ENCODE peak calls at places on chromosome 16, in seven cellular contexts. V is IMR-90, I is H1, W is neuronal stem cell, A is H9, M is trophoblast cell, G is mesenchymal stem cell. N is an unnamed sample.

GRCh38 chr16:69176033-69176780 is 10.8 kb upstream of the SNTB2 start:
- DNase-seq in V (peak), I (no peak), W (no peak), A (no peak), M (no peak), G (peak), N (no peak)

GRCh38 chr16:12903325-12904040 is 2.1 kb downstream of the SHISA9 start:
- DNase-seq in V (no peak), I (no peak), W (no peak), A (no peak), M (no peak), G (no peak), N (peak)

GRCh38 chr16:3274490-3274889 is 8.8 kb upstream of the ZNF263 start:
- DNase-seq in V (peak), I (no peak), W (no peak), A (no peak), M (no peak), G (no peak), N (no peak)

GRCh38 chr16:4859190-4859899 is 12.1 kb downstream of the UBN1 start:
- DNase-seq in V (no peak), I (no peak), W (no peak), A (no peak), M (no peak), G (no peak), N (no peak)

GRCh38 chr16:4683255-4684029 is 9.9 kb upstream of the NUDT16L1 start:
- DNase-seq in V (no peak), I (no peak), W (no peak), A (no peak), M (no peak), G (no peak), N (no peak)

GRCh38 chr16:22035094-22035675 is 27.3 kb downstream of the MOSMO start:
- DNase-seq in V (no peak), I (no peak), W (no peak), A (no peak), M (no peak), G (no peak), N (peak)

GRCh38 chr16:66717776-66718175 is 21.2 kb upstream of the CMTM4 start:
- DNase-seq in V (no peak), I (no peak), W (no peak), A (no peak), M (peak), G (no peak), N (peak)

GRCh38 chr16:84229421-84229820 is 10.4 kb downstream of the KCNG4 start:
- DNase-seq in V (no peak), I (no peak), W (no peak), A (no peak), M (no peak), G (no peak), N (no peak)

GRCh38 chr16:50530277-50531236 is 17.6 kb upstream of the NKD1 start:
- DNase-seq in V (no peak), I (no peak), W (no peak), A (peak), M (peak), G (no peak), N (no peak)

GRCh38 chr16:82345318-82345717 is 175.3 kb upstream of the MPHOSPH6 start:
- DNase-seq in V (no peak), I (no peak), W (no peak), A (no peak), M (no peak), G (no peak), N (no peak)

GRCh38 chr16:13296206-13296605 is 394.8 kb downstream of the SHISA9 start:
- DNase-seq in V (no peak), I (no peak), W (no peak), A (no peak), M (no peak), G (no peak), N (no peak)

GRCh38 chr16:69397821-69398521 is 12.2 kb upstream of the TERF2 start:
- DNase-seq in V (peak), I (no peak), W (no peak), A (peak), M (peak), G (peak), N (peak)

GRCh38 chr16:4487955-4488481 is 11.8 kb downstream of the HMOX2 start:
- DNase-seq in V (peak), I (no peak), W (no peak), A (no peak), M (no peak), G (peak), N (no peak)

GRCh38 chr16:25014500-25015147 is 545 bp downstream of the ARHGAP17 start:
- DNase-seq in V (peak), I (no peak), W (peak), A (peak), M (peak), G (peak), N (peak)

GRCh38 chr16:84555418-84556196 is 51.1 kb upstream of the MEAK7 start:
- DNase-seq in V (no peak), I (no peak), W (no peak), A (no peak), M (peak), G (no peak), N (no peak)

GRCh38 chr16:1794221-1794871 is 841 bp upstream of the IGFALS start:
- DNase-seq in V (no peak), I (no peak), W (no peak), A (peak), M (no peak), G (no peak), N (no peak)

GRCh38 chr16:82730901-82731300 is 104.1 kb downstream of the CDH13 start:
- DNase-seq in V (no peak), I (no peak), W (no peak), A (no peak), M (no peak), G (no peak), N (no peak)

GRCh38 chr16:57818377-57819055 is 16.2 kb upstream of the KIFC3 start:
- DNase-seq in V (no peak), I (no peak), W (no peak), A (no peak), M (no peak), G (no peak), N (no peak)

GRCh38 chr16:27253526-27253930 is 15.0 kb downstream of the NSMCE1 start:
- DNase-seq in V (peak), I (no peak), W (no peak), A (no peak), M (no peak), G (peak), N (no peak)

GRCh38 chr16:77569406-77569805 is 134.6 kb upstream of the ADAMTS18 start:
- DNase-seq in V (no peak), I (no peak), W (no peak), A (no peak), M (no peak), G (no peak), N (no peak)

GRCh38 chr16:85424260-85425060 is 188.7 kb upstream of the GSE1 start:
- DNase-seq in V (no peak), I (no peak), W (no peak), A (no peak), M (no peak), G (no peak), N (no peak)

GRCh38 chr16:31093132-31093703 is 1.4 kb downstream of the VKORC1 start:
- DNase-seq in V (peak), I (no peak), W (peak), A (peak), M (peak), G (no peak), N (peak)

GRCh38 chr16:64864232-64864803 is 257.5 kb downstream of the CDH11 start:
- DNase-seq in V (peak), I (no peak), W (no peak), A (no peak), M (no peak), G (peak), N (no peak)

GRCh38 chr16:51402239-51402638 is 251.2 kb upstream of the SALL1 start:
- DNase-seq in V (no peak), I (no peak), W (no peak), A (no peak), M (no peak), G (no peak), N (no peak)

GRCh38 chr16:1771864-1772361 is 570 bp upstream of the NME3 start:
- DNase-seq in V (no peak), I (no peak), W (peak), A (peak), M (no peak), G (peak), N (peak)

GRCh38 chr16:2895813-2896212 is 12.8 kb downstream of the FLYWCH2 start:
- DNase-seq in V (peak), I (no peak), W (no peak), A (no peak), M (no peak), G (peak), N (no peak)

GRCh38 chr16:8858994-8859912 is 9.6 kb downstream of the CARHSP1 start:
- DNase-seq in V (no peak), I (no peak), W (no peak), A (no peak), M (no peak), G (no peak), N (no peak)

GRCh38 chr16:14088155-14088753 is 17.1 kb downstream of the MRTFB start:
- DNase-seq in V (no peak), I (no peak), W (no peak), A (no peak), M (peak), G (peak), N (no peak)

GRCh38 chr16:58551496-58551895 is 36.2 kb downstream of the SETD6 start:
- DNase-seq in V (no peak), I (no peak), W (no peak), A (no peak), M (no peak), G (peak), N (peak)

GRCh38 chr16:75025766-75026165 is 26.9 kb downstream of the ZNRF1 start:
- DNase-seq in V (peak), I (no peak), W (no peak), A (no peak), M (no peak), G (peak), N (no peak)

GRCh38 chr16:55367301-55367745 is 43.3 kb downstream of the IRX6 start:
- DNase-seq in V (no peak), I (no peak), W (no peak), A (no peak), M (no peak), G (no peak), N (no peak)

GRCh38 chr16:20969386-20969785 is 68.8 kb downstream of the LYRM1 start:
- DNase-seq in V (no peak), I (no peak), W (no peak), A (no peak), M (no peak), G (no peak), N (no peak)

GRCh38 chr16:24482681-24483202 is 56.6 kb upstream of the RBBP6 start:
- DNase-seq in V (no peak), I (peak), W (peak), A (peak), M (no peak), G (no peak), N (peak)

GRCh38 chr16:55062446-55062845 is 131.8 kb downstream of the IRX5 start:
- DNase-seq in V (peak), I (no peak), W (no peak), A (no peak), M (no peak), G (no peak), N (no peak)

GRCh38 chr16:25707982-25708583 is 16.3 kb downstream of the HS3ST4 start:
- DNase-seq in V (no peak), I (no peak), W (no peak), A (peak), M (no peak), G (no peak), N (peak)

GRCh38 chr16:27461483-27462171 is 59.7 kb downstream of the IL21R start:
- DNase-seq in V (peak), I (no peak), W (no peak), A (no peak), M (no peak), G (no peak), N (no peak)

DNA sequence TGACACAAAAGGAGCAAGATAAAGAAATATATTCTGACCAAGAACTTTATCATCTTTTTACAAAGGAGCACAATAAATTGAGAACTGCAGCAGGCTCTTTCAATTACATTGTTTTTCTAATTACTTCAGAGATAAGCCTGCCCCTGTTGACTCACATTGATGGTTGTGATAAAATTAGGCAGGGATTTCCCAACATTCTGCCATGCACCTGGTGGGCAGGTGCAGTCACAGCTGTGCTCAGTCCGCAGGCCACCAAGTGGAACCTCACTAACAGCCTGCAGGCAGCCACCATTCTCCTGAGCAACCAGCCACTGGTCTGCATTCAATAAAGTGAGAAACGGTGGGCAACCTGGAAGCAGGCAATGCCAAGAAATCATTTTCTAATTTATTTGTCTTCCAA is 5.1 kb downstream of the FANCA start:
- DNase-seq in V (no peak), I (no peak), W (no peak), A (no peak), M (peak), G (no peak), N (peak)
- H3K18ac ChIP-seq in V (no peak), I (no peak), W (no peak), A (no peak), M (no peak), G (no peak), N (no peak)

DNA sequence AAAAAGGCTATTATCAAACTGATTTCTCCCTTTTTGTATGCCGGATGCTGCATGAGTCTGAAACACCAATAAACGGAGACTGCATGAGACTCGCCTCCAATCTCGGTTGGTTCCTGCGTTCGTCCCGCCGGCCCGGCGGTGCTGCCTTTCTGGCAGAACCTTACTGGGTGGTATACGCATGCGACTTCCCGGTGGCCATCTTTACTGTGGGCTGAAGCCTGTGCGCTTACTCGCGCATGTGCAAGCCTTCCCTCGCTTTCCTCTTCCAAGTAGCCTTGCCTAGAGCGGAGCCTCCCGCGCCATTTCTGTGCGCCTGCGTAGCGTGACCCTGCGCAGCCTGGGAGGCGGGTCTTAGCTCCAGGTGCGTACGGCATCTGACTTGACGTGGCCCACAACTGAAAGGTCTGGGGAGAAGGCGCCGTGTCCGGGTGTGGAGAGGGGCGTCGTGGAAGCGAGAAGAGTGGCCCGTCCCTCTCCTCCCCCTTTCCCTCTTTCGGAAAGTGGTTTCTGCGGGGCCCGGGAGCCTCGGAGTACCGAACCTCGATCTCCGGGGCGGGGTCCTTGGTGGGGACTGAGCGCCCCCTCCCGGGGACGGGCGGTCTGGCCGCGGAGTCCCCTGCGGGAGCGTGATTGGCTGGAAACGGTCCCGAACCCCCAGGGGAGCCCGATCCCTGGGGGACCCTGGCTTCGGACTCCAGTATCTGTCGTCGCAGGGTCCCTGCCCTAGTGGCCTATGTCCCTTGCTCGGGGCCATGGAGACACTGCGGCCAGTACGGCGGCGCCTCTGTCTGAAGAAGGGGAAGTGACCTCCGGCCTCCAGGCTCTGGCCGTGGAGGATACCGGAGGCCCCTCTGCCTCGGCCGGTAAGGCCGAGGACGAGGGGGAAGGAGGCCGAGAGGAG is at the start of gene PAGR1:
- DNase-seq in V (peak), I (peak), W (peak), A (peak), M (peak), G (peak), N (peak)
- H3K18ac ChIP-seq in V (peak), I (peak), W (peak), A (peak), M (peak), G (peak), N (peak)

GRCh38 chr16:87833548-87833947 is 35.8 kb downstream of the SLC7A5 start:
- DNase-seq in V (no peak), I (no peak), W (no peak), A (no peak), M (no peak), G (no peak), N (no peak)
- H3K18ac ChIP-seq in V (no peak), I (no peak), W (no peak), A (no peak), M (no peak), G (no peak), N (no peak)

DNA sequence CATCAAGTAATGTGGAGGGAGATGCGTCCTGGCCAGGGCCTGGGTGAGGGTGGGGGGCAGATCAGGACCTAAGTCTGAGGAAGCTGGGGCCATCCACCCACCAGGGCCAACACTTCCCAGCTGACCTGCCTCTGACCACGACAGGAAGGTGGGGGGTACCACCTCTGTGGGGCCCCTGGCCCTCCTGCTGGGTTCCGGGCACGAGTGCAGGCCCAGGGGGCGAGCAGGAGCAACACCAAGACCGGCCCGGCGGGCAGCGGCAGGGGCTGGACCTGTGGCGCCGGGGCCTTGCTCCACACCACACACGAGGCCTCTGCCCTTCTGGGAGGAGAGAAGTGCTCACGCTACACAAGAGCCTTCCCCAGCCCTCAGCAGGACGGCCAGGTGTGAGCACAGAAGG is 13.3 kb downstream of the PDIA2 start:
- DNase-seq in V (no peak), I (no peak), W (no peak), A (no peak), M (no peak), G (no peak), N (no peak)
- H3K18ac ChIP-seq in V (no peak), I (no peak), W (no peak), A (no peak), M (no peak), G (no peak), N (no peak)

N was measured in mesendoderm.